ENCODE peak calls at places on chromosomes 3 and 15, in seven cellular contexts. H is heart right ventricle, D is SK-N-SH, A is fibroblast of lung, B is hepatocyte, Y is A673, M is endodermal cell. L is an unnamed sample. For H3K4me1, the result is how much of the 10 kb centered on the place peaks cover.

GRCh38 chr3:135549928-135550327 is 415.6 kb upstream of the PPP2R3A start:
- DNase-seq in A (no peak), B (no peak), Y (no peak), H (no peak), M (no peak), D (no peak), L (no peak)

GRCh38 chr15:38474155-38474757 is 20.3 kb downstream of the FAM98B start:
- DNase-seq in H (no peak), D (peak), B (peak), Y (peak), M (peak), A (peak), L (no peak)

GRCh38 chr15:62248277-62248974 is 83.3 kb upstream of the C2CD4B start:
- DNase-seq in M (no peak), A (no peak), H (no peak), B (peak), Y (no peak), D (no peak), L (no peak)

GRCh38 chr15:44490628-44491027 is 46.3 kb upstream of the EIF3J start:
- DNase-seq in H (no peak), M (no peak), Y (no peak), B (no peak), D (no peak), A (peak), L (no peak)

GRCh38 chr15:100570735-100571363 is 31.1 kb downstream of the LINS1 start:
- DNase-seq in Y (no peak), A (no peak), B (no peak), D (no peak), H (no peak), M (no peak), L (no peak)

GRCh38 chr3:5195605-5196004 is 8.1 kb downstream of the EDEM1 start:
- DNase-seq in D (no peak), B (no peak), Y (no peak), A (peak), M (no peak), H (no peak), L (peak)

GRCh38 chr3:151096697-151097096 is 11.2 kb downstream of the MED12L start:
- DNase-seq in M (peak), B (no peak), D (no peak), H (no peak), Y (no peak), A (no peak), L (no peak)

GRCh38 chr3:118636841-118637240 is 397.8 kb downstream of the IGSF11 start:
- DNase-seq in B (peak), H (no peak), M (peak), A (no peak), D (peak), Y (peak), L (no peak)

GRCh38 chr3:112814256-112814655 is 32.4 kb downstream of the CD200R1L start:
- DNase-seq in B (peak), Y (peak), M (no peak), D (no peak), A (peak), H (no peak), L (no peak)

GRCh38 chr3:22671848-22672247 is 531.3 kb upstream of the UBE2E2 start:
- DNase-seq in Y (no peak), H (no peak), B (no peak), D (no peak), M (no peak), A (no peak), L (no peak)

GRCh38 chr3:14152233-14152962 is 26.0 kb downstream of the XPC start:
- DNase-seq in M (peak), B (no peak), H (no peak), Y (no peak), D (no peak), A (no peak), L (no peak)

GRCh38 chr3:5002174-5002870 is 23.1 kb downstream of the BHLHE40 start:
- DNase-seq in B (no peak), D (no peak), A (no peak), H (no peak), M (peak), Y (no peak), L (no peak)

GRCh38 chr3:129023909-129024308 is 22.8 kb downstream of the EFCC1 start:
- DNase-seq in M (peak), B (no peak), D (no peak), Y (peak), A (no peak), H (no peak), L (no peak)

GRCh38 chr3:10382892-10383849 is 62.3 kb upstream of the SEC13 start:
- DNase-seq in B (no peak), M (no peak), A (no peak), H (no peak), Y (no peak), D (no peak), L (no peak)

GRCh38 chr3:43883729-43884396 is 193.1 kb downstream of the ABHD5 start:
- DNase-seq in B (no peak), M (no peak), D (no peak), H (no peak), Y (no peak), A (no peak), L (no peak)

GRCh38 chr3:16515885-16516420 is 2.5 kb upstream of the RFTN1 start:
- DNase-seq in B (no peak), D (peak), M (no peak), H (no peak), A (no peak), Y (peak), L (no peak)

GRCh38 chr15:89018235-89018634 is 70.0 kb upstream of the ABHD2 start:
- DNase-seq in M (no peak), D (no peak), Y (no peak), B (no peak), H (peak), A (peak), L (peak)

GRCh38 chr3:49998326-49998725 is 58.4 kb downstream of the RBM6 start:
- DNase-seq in Y (peak), B (peak), M (no peak), H (no peak), D (no peak), A (peak), L (no peak)

GRCh38 chr15:89761009-89761831 is 10.2 kb upstream of the MESP1 start:
- DNase-seq in Y (no peak), D (no peak), B (no peak), H (no peak), A (no peak), M (no peak), L (no peak)

GRCh38 chr3:63625161-63625560 is 27.3 kb upstream of the SNTN start:
- DNase-seq in Y (peak), B (no peak), H (no peak), M (no peak), A (peak), D (no peak), L (no peak)

GRCh38 chr15:93983501-93983900 is 247.9 kb upstream of the MCTP2 start:
- DNase-seq in D (no peak), H (peak), Y (peak), A (no peak), M (no peak), B (no peak), L (no peak)

GRCh38 chr3:41223691-41224090 is 24.4 kb downstream of the CTNNB1 start:
- DNase-seq in H (no peak), B (no peak), M (no peak), Y (no peak), D (no peak), A (no peak), L (no peak)

GRCh38 chr3:41222508-41222907 is 23.2 kb downstream of the CTNNB1 start:
- DNase-seq in H (no peak), D (no peak), Y (no peak), M (no peak), B (no peak), A (no peak), L (no peak)

GRCh38 chr3:41224120-41224806 is 25.0 kb downstream of the CTNNB1 start:
- DNase-seq in D (no peak), Y (no peak), H (no peak), A (peak), B (no peak), M (no peak), L (no peak)

GRCh38 chr3:41222012-41222411 is 22.7 kb downstream of the CTNNB1 start:
- DNase-seq in D (no peak), Y (no peak), A (no peak), H (no peak), M (no peak), B (no peak), L (no peak)

DNA sequence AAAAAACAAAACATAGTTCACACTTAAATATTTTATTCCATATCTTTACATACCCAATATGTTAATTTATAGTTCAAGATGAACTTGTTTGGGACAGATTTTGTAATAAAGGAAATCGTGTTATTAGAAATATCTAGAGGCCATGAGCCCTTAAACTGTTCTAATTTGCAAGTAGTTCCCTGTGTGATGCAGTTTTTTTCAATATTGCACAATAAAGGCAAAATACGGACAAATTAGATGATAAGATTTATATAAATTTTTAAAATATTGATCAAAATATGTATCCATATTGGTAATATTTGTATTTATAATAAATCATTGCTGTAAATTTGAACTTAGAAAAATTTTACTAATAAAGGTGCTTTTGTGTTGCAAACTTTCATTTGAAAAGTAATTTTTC is 23.8 kb downstream of the CTNNB1 start:
- DNase-seq in M (no peak), B (no peak), Y (no peak), D (no peak), H (no peak), A (no peak), L (no peak)
- H3K4me1 ChIP-seq in M (under half), B (under half), Y (under half), D (under half), H (half or more), A (under half), L (under half)

GRCh38 chr15:84953726-84954125 is 27.9 kb upstream of the PDE8A start:
- DNase-seq in A (no peak), B (no peak), Y (no peak), H (no peak), D (no peak), M (no peak), L (no peak)
- H3K4me1 ChIP-seq in A (under half), B (under half), Y (under half), H (under half), D (under half), M (under half), L (under half)

GRCh38 chr3:12961726-12962036 is 111.5 kb downstream of the IQSEC1 start:
- DNase-seq in D (no peak), M (no peak), A (no peak), Y (no peak), B (no peak), H (no peak), L (no peak)
- H3K4me1 ChIP-seq in D (under half), M (under half), A (under half), Y (under half), B (under half), H (half or more), L (under half)

DNA sequence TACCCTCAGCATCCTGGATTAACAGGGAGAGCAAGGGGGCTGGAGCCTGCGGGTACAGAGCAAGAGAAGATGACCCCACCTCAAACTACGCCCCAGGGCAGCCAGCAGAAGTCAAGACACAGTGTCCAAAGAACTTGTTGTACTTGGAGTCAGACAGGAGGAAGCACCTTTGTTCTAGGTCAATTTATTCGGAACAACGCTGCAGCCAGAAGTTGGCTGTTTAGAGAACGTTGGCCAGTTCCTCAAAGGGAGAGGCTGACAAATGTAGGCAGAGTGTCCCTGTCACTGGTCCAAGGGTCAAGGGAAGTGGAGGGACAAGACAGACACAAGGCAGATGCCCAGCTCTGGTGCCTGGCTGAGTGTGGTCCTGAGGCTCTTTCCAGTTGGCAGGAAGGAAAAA is 32.1 kb upstream of the PIAS1 start:
- DNase-seq in H (no peak), Y (no peak), B (no peak), M (no peak), A (no peak), D (no peak), L (no peak)
- H3K4me1 ChIP-seq in H (under half), Y (under half), B (under half), M (under half), A (under half), D (under half), L (under half)